ENCODE peak calls at places on chromosomes 16 and 17, in seven cellular contexts. I is A673; E is astrocyte; K is psoas muscle; Y is effector memory CD4-positive, alpha-beta T cell; Q is adrenal gland; W is body of pancreas. V is an unnamed sample. For H3K27me3 and H3K36me3, the result is how much of the 10 kb centered on the place peaks cover.

GRCh38 chr17:2396568-2397246 is 4.2 kb downstream of the MNT start:
- DNase-seq in I (peak), E (peak), K (peak), Y (peak), Q (peak), W (peak), V (peak)

GRCh38 chr16:11407047-11407982 is 62.1 kb downstream of the RMI2 start:
- DNase-seq in I (peak), E (peak), K (no peak), Y (peak), Q (peak), W (peak), V (peak)

GRCh38 chr17:28726396-28726911 is 421 bp upstream of the TLCD1 start:
- DNase-seq in I (peak), E (peak), K (no peak), Y (peak), Q (peak), W (no peak), V (peak)

GRCh38 chr16:89268987-89269735 is 51.7 kb downstream of the ZNF778 start:
- DNase-seq in I (no peak), E (peak), K (peak), Y (no peak), Q (peak), W (no peak), V (no peak)

GRCh38 chr16:1941162-1941923 is 1.7 kb downstream of the MSRB1 start:
- DNase-seq in I (no peak), E (peak), K (peak), Y (no peak), Q (no peak), W (peak), V (no peak)

GRCh38 chr17:81336930-81337325 is 41.8 kb upstream of the SLC38A10 start:
- DNase-seq in I (no peak), E (no peak), K (no peak), Y (no peak), Q (no peak), W (no peak), V (no peak)

GRCh38 chr16:13153696-13154095 is 252.3 kb downstream of the SHISA9 start:
- DNase-seq in I (no peak), E (no peak), K (no peak), Y (no peak), Q (no peak), W (no peak), V (no peak)

GRCh38 chr17:36703860-36704266 is 102.5 kb downstream of the MRM1 start:
- DNase-seq in I (peak), E (peak), K (peak), Y (no peak), Q (peak), W (peak), V (peak)

GRCh38 chr16:82027629-82028035 is 7.4 kb upstream of the HSD17B2 start:
- DNase-seq in I (no peak), E (no peak), K (no peak), Y (no peak), Q (no peak), W (no peak), V (no peak)

GRCh38 chr17:17236295-17237025 is 508 bp downstream of the FLCN start:
- DNase-seq in I (peak), E (peak), K (no peak), Y (no peak), Q (peak), W (no peak), V (no peak)

GRCh38 chr17:31392856-31393748 is 1.6 kb downstream of the RAB11FIP4 start:
- DNase-seq in I (no peak), E (no peak), K (no peak), Y (no peak), Q (no peak), W (no peak), V (no peak)

GRCh38 chr17:31392002-31392855 is 754 bp downstream of the RAB11FIP4 start:
- DNase-seq in I (no peak), E (no peak), K (no peak), Y (no peak), Q (no peak), W (no peak), V (no peak)

GRCh38 chr17:31394544-31394943 is 3.1 kb downstream of the RAB11FIP4 start:
- DNase-seq in I (peak), E (peak), K (peak), Y (no peak), Q (peak), W (peak), V (peak)

GRCh38 chr17:31391496-31391949 is at the start of gene RAB11FIP4:
- DNase-seq in I (peak), E (no peak), K (no peak), Y (no peak), Q (no peak), W (no peak), V (no peak)

DNA sequence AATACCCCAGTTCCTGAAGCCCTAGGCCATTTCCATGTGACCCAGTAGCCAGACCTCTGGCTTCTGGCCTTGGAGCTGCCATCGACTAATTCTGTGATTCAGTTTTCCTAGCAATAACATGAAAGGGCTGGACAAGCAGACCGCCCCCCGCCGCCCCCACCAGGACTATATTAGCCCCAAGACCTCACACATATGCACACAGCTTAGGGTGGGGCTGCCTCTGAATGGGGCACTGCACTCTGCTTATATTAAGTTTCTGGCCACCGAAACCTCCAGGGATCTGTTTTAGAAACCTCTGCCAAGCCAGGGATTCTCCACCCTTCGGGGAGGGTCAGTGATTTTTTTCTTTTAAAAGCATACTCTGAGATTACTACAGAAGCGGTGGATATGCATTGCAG is 2.3 kb downstream of the RAB11FIP4 start:
- DNase-seq in I (no peak), E (no peak), K (no peak), Y (no peak), Q (no peak), W (no peak), V (no peak)
- H3K27me3 ChIP-seq in I (under half), E (under half), K (half or more), Y (under half), Q (under half), W (under half), V (under half)

GRCh38 chr17:82823004-82823403 is 16.8 kb downstream of the ZNF750 start:
- DNase-seq in I (no peak), E (no peak), K (no peak), Y (no peak), Q (no peak), W (no peak), V (no peak)
- H3K36me3 ChIP-seq in I (under half), E (under half), K (under half), Y (under half), Q (under half), W (under half), V (under half)

DNA sequence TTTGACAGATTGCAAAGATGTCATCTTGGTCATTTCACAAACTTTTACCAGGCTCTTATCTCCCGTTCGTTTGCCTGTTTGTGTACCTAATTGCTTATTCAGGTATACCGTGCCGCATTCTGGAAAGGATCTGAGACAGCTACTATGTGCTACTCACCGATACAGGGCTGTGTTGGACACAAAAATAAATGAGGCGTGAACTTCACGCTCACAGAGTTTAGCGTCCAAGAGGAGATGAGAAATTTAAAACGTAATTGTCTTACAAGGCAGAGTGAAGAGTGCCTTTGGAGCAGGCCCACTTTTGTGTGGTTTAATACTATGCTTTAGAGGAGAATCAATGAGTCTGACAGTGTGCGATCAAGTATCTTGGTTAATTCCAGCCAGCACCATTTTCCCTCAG is 26.7 kb downstream of the MAF start:
- DNase-seq in I (no peak), E (no peak), K (no peak), Y (no peak), Q (no peak), W (no peak), V (no peak)
- H3K27me3 ChIP-seq in I (under half), E (under half), K (under half), Y (under half), Q (under half), W (under half), V (under half)

GRCh38 chr17:41869426-41869825 is 4.2 kb upstream of the KLHL11 start:
- DNase-seq in I (no peak), E (no peak), K (no peak), Y (no peak), Q (no peak), W (no peak), V (no peak)
- H3K36me3 ChIP-seq in I (half or more), E (half or more), K (half or more), Y (under half), Q (under half), W (under half), V (half or more)

GRCh38 chr17:72282439-72283029 is 161.7 kb downstream of the SOX9 start:
- DNase-seq in I (no peak), E (no peak), K (no peak), Y (no peak), Q (no peak), W (no peak), V (no peak)

GRCh38 chr17:72284806-72285205 is 164.0 kb downstream of the SOX9 start:
- DNase-seq in I (no peak), E (no peak), K (no peak), Y (no peak), Q (no peak), W (no peak), V (no peak)

GRCh38 chr17:72287586-72287985 is 166.8 kb downstream of the SOX9 start:
- DNase-seq in I (no peak), E (no peak), K (no peak), Y (no peak), Q (no peak), W (peak), V (no peak)
- H3K27me3 ChIP-seq in I (under half), E (under half), K (under half), Y (under half), Q (under half), W (under half), V (under half)

GRCh38 chr17:57670769-57671545 is 74.1 kb downstream of the CCDC182 start:
- DNase-seq in I (no peak), E (no peak), K (no peak), Y (no peak), Q (peak), W (no peak), V (no peak)

GRCh38 chr17:57671546-57672204 is 73.4 kb downstream of the CCDC182 start:
- DNase-seq in I (peak), E (peak), K (peak), Y (peak), Q (peak), W (peak), V (peak)

GRCh38 chr17:57672205-57672632 is 72.9 kb downstream of the CCDC182 start:
- DNase-seq in I (no peak), E (peak), K (no peak), Y (no peak), Q (no peak), W (no peak), V (peak)

GRCh38 chr17:57674894-57675293 is 70.2 kb downstream of the CCDC182 start:
- DNase-seq in I (no peak), E (no peak), K (no peak), Y (no peak), Q (no peak), W (no peak), V (no peak)

GRCh38 chr17:57672971-57673370 is 72.1 kb downstream of the CCDC182 start:
- DNase-seq in I (no peak), E (no peak), K (no peak), Y (no peak), Q (peak), W (no peak), V (no peak)
- H3K36me3 ChIP-seq in I (under half), E (under half), K (under half), Y (under half), Q (under half), W (under half), V (under half)

DNA sequence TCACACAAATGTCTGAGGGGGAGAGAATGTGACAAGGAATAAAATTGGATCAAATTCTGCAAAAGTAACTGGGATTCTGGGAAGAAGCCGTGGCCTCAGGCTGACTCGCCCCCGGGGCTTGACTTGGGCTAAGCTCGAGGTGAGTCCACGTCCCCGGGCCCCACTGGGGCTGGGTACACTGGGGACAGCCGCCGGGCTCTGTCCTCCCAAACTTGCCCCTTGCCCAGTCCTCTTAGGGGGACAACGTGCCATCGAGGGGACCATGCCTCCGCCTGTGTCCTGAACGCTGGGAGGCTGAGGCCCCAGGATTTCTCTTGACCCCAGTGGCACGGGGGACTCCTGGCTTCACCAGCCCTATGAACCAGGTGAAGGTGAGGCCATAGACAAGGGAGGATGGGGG is 21.1 kb downstream of the DOC2B start:
- DNase-seq in I (no peak), E (no peak), K (no peak), Y (no peak), Q (no peak), W (no peak), V (no peak)
- H3K27me3 ChIP-seq in I (under half), E (under half), K (under half), Y (under half), Q (under half), W (under half), V (under half)

DNA sequence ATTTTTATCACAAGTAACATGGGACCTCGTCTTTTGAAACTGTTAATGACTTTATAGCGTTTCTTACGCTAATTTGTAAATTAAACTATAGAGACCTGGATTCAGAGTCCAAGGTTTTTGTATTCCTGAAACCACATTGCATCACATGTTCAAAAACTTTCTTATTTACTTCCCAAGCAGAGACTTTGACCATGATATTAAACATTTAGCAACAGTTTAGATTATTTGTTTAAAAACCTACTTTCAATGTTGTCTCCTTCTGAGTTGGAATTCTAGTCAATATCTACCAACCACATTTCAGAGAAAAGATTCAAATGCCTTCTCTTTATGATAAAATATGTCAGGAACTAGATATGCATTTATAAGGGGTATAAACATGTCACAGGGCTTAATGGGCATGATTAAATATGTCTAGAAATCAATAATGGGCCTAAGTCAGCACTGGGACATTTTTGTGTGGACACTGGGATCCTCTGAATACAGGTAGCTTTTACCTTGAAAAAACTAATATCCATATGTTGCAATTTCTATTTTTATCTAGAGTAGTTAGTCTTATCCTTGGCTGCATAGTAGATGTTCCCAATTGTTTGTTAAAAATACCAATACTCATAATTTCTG is 6.3 kb upstream of the APOH start:
- DNase-seq in I (no peak), E (no peak), K (no peak), Y (no peak), Q (no peak), W (no peak), V (no peak)
- H3K36me3 ChIP-seq in I (under half), E (under half), K (under half), Y (under half), Q (under half), W (under half), V (under half)